ENCODE peak calls at places on chromosome 20, in ten cellular contexts. M is astrocyte of the spinal cord, O is IMR-90, B is K562, H is foreskin fibroblast, A is ovary, G is upper lobe of right lung, E is left ventricle myocardium inferior, R is stomach, U is cardiac fibroblast. Y is an unnamed sample.

GRCh38 chr20:3105256-3106137 is 21.0 kb upstream of the AVP start:
- DNase-seq in M (no peak), O (no peak), B (no peak), H (no peak), A (no peak), G (no peak), E (no peak), R (no peak), U (no peak), Y (no peak)

GRCh38 chr20:60718743-60719142 is 533.3 kb upstream of the CDH4 start:
- DNase-seq in M (no peak), O (no peak), B (peak), H (no peak), A (no peak), G (no peak), E (no peak), R (no peak), U (no peak), Y (no peak)

GRCh38 chr20:44271915-44272663 is 25.0 kb downstream of the GDAP1L1 start:
- DNase-seq in M (no peak), O (no peak), B (peak), H (no peak), A (no peak), G (no peak), E (no peak), R (no peak), U (no peak), Y (no peak)

GRCh38 chr20:16434087-16434664 is 139.1 kb downstream of the KIF16B start:
- DNase-seq in M (peak), O (peak), B (peak), H (no peak), A (peak), G (peak), E (peak), R (peak), U (peak), Y (peak)

GRCh38 chr20:43017241-43018030 is 172.3 kb downstream of the PTPRT start:
- DNase-seq in M (no peak), O (no peak), B (no peak), H (no peak), A (no peak), G (no peak), E (no peak), R (no peak), U (no peak), Y (no peak)

GRCh38 chr20:24999568-24999967 is 7.0 kb upstream of the APMAP start:
- DNase-seq in M (no peak), O (no peak), B (no peak), H (no peak), A (no peak), G (peak), E (no peak), R (no peak), U (no peak), Y (no peak)

GRCh38 chr20:2799271-2799670 is 1.2 kb downstream of the CPXM1 start:
- DNase-seq in M (no peak), O (no peak), B (no peak), H (no peak), A (no peak), G (no peak), E (no peak), R (no peak), U (no peak), Y (no peak)

GRCh38 chr20:3543901-3544507 is 73.2 kb downstream of the ATRN start:
- DNase-seq in M (peak), O (peak), B (no peak), H (no peak), A (no peak), G (no peak), E (no peak), R (no peak), U (no peak), Y (peak)

GRCh38 chr20:59817846-59818245 is 115.6 kb downstream of the SYCP2 start:
- DNase-seq in M (no peak), O (no peak), B (no peak), H (no peak), A (no peak), G (no peak), E (no peak), R (no peak), U (no peak), Y (no peak)

GRCh38 chr20:32359633-32360332 is 1.7 kb downstream of the ASXL1 start:
- DNase-seq in M (peak), O (peak), B (peak), H (no peak), A (no peak), G (no peak), E (no peak), R (no peak), U (peak), Y (peak)

GRCh38 chr20:6765469-6766058 is 1.9 kb upstream of the BMP2 start:
- DNase-seq in M (peak), O (peak), B (peak), H (no peak), A (no peak), G (no peak), E (no peak), R (no peak), U (peak), Y (peak)

GRCh38 chr20:40945754-40946451 is 82.7 kb upstream of the TOP1 start:
- DNase-seq in M (peak), O (peak), B (peak), H (peak), A (peak), G (no peak), E (peak), R (peak), U (peak), Y (peak)
- TF ChIP-seq CTCF in M (peak), O (peak), B (peak), H (peak), A (no peak), G (peak), E (peak), R (no peak), U (peak), Y (peak)

GRCh38 chr20:1391640-1392442 is 1.0 kb downstream of the FKBP1A start:
- DNase-seq in M (peak), O (peak), B (peak), H (no peak), A (no peak), G (no peak), E (no peak), R (no peak), U (peak), Y (peak)

GRCh38 chr20:1388706-1389483 is 4.0 kb downstream of the FKBP1A start:
- DNase-seq in M (no peak), O (no peak), B (no peak), H (no peak), A (no peak), G (no peak), E (no peak), R (no peak), U (no peak), Y (no peak)

GRCh38 chr20:1388253-1388652 is 4.6 kb downstream of the FKBP1A start:
- DNase-seq in M (no peak), O (no peak), B (no peak), H (no peak), A (no peak), G (no peak), E (no peak), R (no peak), U (no peak), Y (no peak)

GRCh38 chr20:1390552-1391403 is 2.1 kb downstream of the FKBP1A start:
- DNase-seq in M (no peak), O (no peak), B (no peak), H (no peak), A (no peak), G (no peak), E (no peak), R (no peak), U (no peak), Y (no peak)

GRCh38 chr20:1389703-1390385 is 3.0 kb downstream of the FKBP1A start:
- DNase-seq in M (no peak), O (no peak), B (no peak), H (no peak), A (no peak), G (no peak), E (no peak), R (no peak), U (peak), Y (peak)
- H3K4me3 ChIP-seq in M (no peak), O (no peak), B (no peak), H (no peak), A (no peak), G (peak), E (peak), R (no peak), U (no peak), Y (peak)

GRCh38 chr20:37501940-37502339 is 19.1 kb upstream of the NNAT start:
- DNase-seq in M (no peak), O (no peak), B (no peak), H (no peak), A (no peak), G (no peak), E (no peak), R (no peak), U (no peak), Y (no peak)
- TF ChIP-seq CTCF in M (no peak), O (no peak), B (peak), H (no peak), A (no peak), G (no peak), E (no peak), R (no peak), U (no peak), Y (no peak)

GRCh38 chr20:675453-676314 is at the start of gene SCRT2:
- DNase-seq in M (peak), O (peak), B (peak), H (peak), A (peak), G (peak), E (peak), R (peak), U (peak), Y (peak)
- H3K4me3 ChIP-seq in M (no peak), O (no peak), B (peak), H (no peak), A (no peak), G (no peak), E (peak), R (no peak), U (no peak), Y (no peak)

GRCh38 chr20:19886666-19887288 is 128.7 kb downstream of the RIN2 start:
- DNase-seq in M (peak), O (peak), B (no peak), H (no peak), A (no peak), G (no peak), E (no peak), R (no peak), U (peak), Y (peak)
- TF ChIP-seq CTCF in M (peak), O (peak), B (no peak), H (peak), A (no peak), G (peak), E (peak), R (no peak), U (peak), Y (no peak)

DNA sequence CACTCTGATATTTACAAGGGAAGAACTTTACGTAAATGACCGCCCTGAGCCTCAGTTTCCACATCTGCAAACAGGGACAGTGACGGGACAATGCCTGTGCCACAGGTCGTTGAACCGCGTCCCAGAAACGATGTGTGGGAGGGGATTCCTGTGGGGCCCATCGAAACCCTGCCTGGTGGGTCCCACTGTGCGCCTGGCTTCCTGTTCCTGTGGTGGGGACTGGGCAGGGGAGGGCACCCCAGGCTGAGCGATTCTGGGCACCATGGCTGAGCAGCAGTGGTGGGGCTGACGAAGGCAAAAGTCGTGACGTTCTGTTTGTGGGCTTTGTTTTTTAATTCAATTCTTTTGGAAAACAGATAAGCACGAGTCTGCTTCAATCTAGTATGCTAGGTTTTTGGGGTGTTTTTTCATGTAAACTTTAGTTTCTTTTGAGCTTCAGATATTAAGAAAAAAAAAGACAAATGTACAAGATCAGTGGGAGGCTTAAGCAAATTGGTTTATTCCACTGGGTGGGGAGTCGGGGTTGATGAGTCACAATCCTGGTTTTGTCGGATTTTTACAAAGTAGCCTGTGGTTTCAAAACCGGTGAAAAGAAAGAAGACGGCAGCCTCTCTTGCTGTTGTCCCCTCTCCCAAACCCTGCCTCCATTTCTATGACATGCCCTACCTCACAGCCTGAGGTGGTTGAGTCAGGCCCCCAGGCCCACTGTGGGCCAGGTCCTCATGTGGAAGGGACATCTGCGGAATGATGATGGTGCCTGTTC is 40.4 kb downstream of the GNAS-AS1 start:
- DNase-seq in M (peak), O (peak), B (no peak), H (no peak), A (no peak), G (no peak), E (no peak), R (no peak), U (no peak), Y (no peak)
- H3K4me3 ChIP-seq in M (no peak), O (no peak), B (no peak), H (no peak), A (no peak), G (no peak), E (no peak), R (no peak), U (no peak), Y (no peak)

GRCh38 chr20:54103067-54103761 is 32.8 kb upstream of the BCAS1 start:
- DNase-seq in M (peak), O (peak), B (peak), H (peak), A (peak), G (peak), E (peak), R (peak), U (peak), Y (peak)

GRCh38 chr20:54102543-54102942 is 32.1 kb upstream of the BCAS1 start:
- DNase-seq in M (no peak), O (no peak), B (no peak), H (no peak), A (no peak), G (no peak), E (no peak), R (no peak), U (no peak), Y (no peak)

GRCh38 chr20:54106162-54106561 is 35.8 kb upstream of the BCAS1 start:
- DNase-seq in M (no peak), O (no peak), B (no peak), H (no peak), A (no peak), G (no peak), E (no peak), R (no peak), U (no peak), Y (no peak)

GRCh38 chr20:54105653-54106052 is 35.3 kb upstream of the BCAS1 start:
- DNase-seq in M (no peak), O (no peak), B (no peak), H (no peak), A (no peak), G (no peak), E (no peak), R (no peak), U (no peak), Y (no peak)

DNA sequence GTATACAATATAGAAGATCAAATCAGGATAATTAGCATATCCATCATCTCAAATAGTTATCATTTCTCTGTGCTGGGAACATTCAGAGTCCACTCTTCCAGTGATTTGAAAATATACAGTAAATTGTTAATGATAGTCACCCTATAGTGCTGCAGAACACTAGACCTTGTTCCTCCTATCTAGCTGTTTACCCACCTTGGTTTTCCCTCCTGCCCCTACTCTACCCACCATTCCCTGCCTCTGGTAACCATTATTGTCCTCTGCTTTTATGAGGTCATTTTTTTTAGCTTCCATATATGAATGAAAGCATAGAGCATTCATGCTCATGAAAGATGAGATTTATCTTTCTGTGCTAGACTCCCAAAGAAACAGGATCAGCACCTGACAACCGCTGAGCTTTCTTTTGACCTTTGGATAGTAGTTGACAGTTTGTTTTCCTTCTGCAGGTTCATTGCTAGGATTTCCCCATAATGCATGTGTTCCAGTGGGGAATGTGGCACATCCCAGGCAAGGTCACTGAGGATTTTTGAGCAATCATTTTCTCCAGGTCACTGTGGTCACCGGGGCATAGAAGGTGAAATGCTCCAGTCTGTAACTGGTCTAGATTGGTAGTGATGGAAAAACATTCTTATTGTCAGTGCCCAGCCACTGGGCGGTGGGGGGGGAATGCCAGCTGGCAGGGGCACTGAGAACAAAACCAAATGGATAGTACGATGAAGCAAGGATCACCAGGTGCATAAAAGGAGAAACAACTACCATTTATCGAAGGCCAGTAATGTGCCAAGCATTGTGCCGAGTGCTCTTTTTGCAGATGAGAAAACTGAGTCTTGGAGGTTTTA is 33.6 kb upstream of the BCAS1 start:
- DNase-seq in M (no peak), O (no peak), B (no peak), H (no peak), A (no peak), G (no peak), E (no peak), R (no peak), U (no peak), Y (no peak)
- TF ChIP-seq CTCF in M (no peak), O (no peak), B (no peak), H (no peak), A (no peak), G (no peak), E (no peak), R (no peak), U (no peak), Y (no peak)

GRCh38 chr20:58523916-58524315 is 8.7 kb upstream of the APCDD1L start:
- DNase-seq in M (peak), O (peak), B (no peak), H (peak), A (no peak), G (no peak), E (no peak), R (no peak), U (peak), Y (peak)
- H3K4me3 ChIP-seq in M (no peak), O (no peak), B (no peak), H (no peak), A (no peak), G (no peak), E (no peak), R (no peak), U (no peak), Y (no peak)

DNA sequence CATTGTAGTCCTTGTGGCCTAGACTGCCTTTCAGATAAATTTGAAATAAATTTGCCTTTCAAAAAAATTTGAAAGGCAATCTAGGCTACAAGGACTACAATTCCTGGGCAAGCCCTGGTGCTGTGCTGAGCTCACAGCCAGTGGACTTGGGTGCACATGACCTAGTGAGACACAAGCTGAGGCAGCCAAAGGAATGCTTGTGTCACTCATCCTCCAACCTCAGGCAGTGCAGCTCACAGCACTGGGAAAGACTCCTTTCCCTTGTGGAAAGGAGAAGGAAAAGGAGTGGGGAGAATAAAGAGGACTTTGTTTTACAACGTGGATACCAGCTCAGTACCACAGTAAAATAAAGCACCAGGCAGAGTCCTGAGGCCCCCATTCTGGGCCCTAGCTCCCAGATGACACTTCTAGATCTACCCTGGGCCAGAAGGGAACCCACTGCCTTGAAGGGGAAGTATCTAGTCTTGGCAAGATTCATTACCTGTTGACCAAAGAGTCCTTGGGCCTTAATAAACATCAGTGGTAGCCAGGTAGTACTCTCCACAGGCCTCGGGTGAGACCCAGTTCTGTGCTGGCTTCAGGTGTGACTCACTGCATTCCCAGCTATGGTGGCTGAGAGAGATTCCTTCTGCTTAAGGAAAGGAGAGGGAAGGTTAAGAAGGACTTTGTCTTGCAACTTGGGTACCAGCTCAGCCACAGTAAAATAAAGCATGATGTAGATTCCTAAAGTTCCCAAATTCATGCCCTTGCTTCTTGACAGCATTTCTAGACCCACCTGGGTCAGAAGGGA is 659.7 kb upstream of the FLRT3 start:
- DNase-seq in M (peak), O (no peak), B (no peak), H (peak), A (no peak), G (no peak), E (no peak), R (no peak), U (no peak), Y (no peak)
- TF ChIP-seq CTCF in M (no peak), O (no peak), B (no peak), H (no peak), A (no peak), G (no peak), E (no peak), R (no peak), U (no peak), Y (no peak)